ENCODE peak calls at places on chromosomes 13 and 19, in seven cellular contexts. Y, P, Q, N, O, C and E are unnamed samples.

GRCh38 chr19:50492303-50493052 is 15.8 kb upstream of the GARIN5A start:
- DNase-seq in Y (no peak), P (no peak), Q (peak), N (peak), O (no peak), C (no peak), E (peak)

GRCh38 chr19:43526884-43527859 is at the start of gene ETHE1:
- DNase-seq in Y (peak), P (peak), Q (peak), N (peak), O (peak), C (peak), E (peak)

GRCh38 chr19:31675187-31675913 is 326.1 kb upstream of the TSHZ3 start:
- DNase-seq in Y (no peak), P (no peak), Q (no peak), N (no peak), O (no peak), C (peak), E (peak)

GRCh38 chr19:58408152-58409009 is at the start of gene ZNF584:
- DNase-seq in Y (peak), P (peak), Q (peak), N (peak), O (peak), C (peak), E (peak)

GRCh38 chr19:29478578-29479565 is 46.9 kb upstream of the VSTM2B start:
- DNase-seq in Y (no peak), P (peak), Q (peak), N (peak), O (no peak), C (no peak), E (no peak)

GRCh38 chr19:41866284-41866683 is 6.2 kb downstream of the RPS19 start:
- DNase-seq in Y (no peak), P (no peak), Q (no peak), N (peak), O (no peak), C (no peak), E (no peak)

GRCh38 chr19:4386038-4386782 is 14.1 kb downstream of the SH3GL1 start:
- DNase-seq in Y (no peak), P (no peak), Q (peak), N (peak), O (no peak), C (no peak), E (no peak)

GRCh38 chr19:29528350-29528945 is 2.7 kb downstream of the VSTM2B start:
- DNase-seq in Y (no peak), P (no peak), Q (peak), N (peak), O (peak), C (peak), E (peak)

GRCh38 chr13:50512602-50513527 is 330.6 kb downstream of the DLEU7 start:
- DNase-seq in Y (no peak), P (peak), Q (peak), N (peak), O (peak), C (no peak), E (peak)

GRCh38 chr19:19388568-19389555 is 16.6 kb upstream of the GATAD2A start:
- DNase-seq in Y (no peak), P (no peak), Q (no peak), N (no peak), O (no peak), C (no peak), E (no peak)

GRCh38 chr19:16167055-16167454 is 6.3 kb downstream of the CIB3 start:
- DNase-seq in Y (no peak), P (no peak), Q (no peak), N (no peak), O (no peak), C (no peak), E (peak)

GRCh38 chr13:76019421-76020044 is 383.4 kb downstream of the LMO7 start:
- DNase-seq in Y (no peak), P (no peak), Q (peak), N (peak), O (peak), C (peak), E (peak)

GRCh38 chr13:97499181-97499580 is 65.2 kb downstream of the RAP2A start:
- DNase-seq in Y (no peak), P (no peak), Q (no peak), N (no peak), O (no peak), C (no peak), E (peak)

GRCh38 chr19:44680536-44680935 is 9.3 kb downstream of the CEACAM19 start:
- DNase-seq in Y (no peak), P (no peak), Q (no peak), N (peak), O (no peak), C (no peak), E (no peak)

GRCh38 chr19:11556634-11557420 is 2.2 kb downstream of the ELOF1 start:
- DNase-seq in Y (no peak), P (no peak), Q (no peak), N (no peak), O (no peak), C (no peak), E (no peak)

GRCh38 chr13:111252449-111253124 is 67.9 kb upstream of the TEX29 start:
- DNase-seq in Y (no peak), P (no peak), Q (no peak), N (no peak), O (no peak), C (peak), E (no peak)

GRCh38 chr19:10352764-10353671 is 13.6 kb upstream of the ICAM3 start:
- DNase-seq in Y (no peak), P (no peak), Q (no peak), N (no peak), O (peak), C (no peak), E (no peak)

GRCh38 chr19:58325623-58326022 is 1.2 kb upstream of the ZSCAN22 start:
- DNase-seq in Y (no peak), P (no peak), Q (no peak), N (no peak), O (no peak), C (no peak), E (peak)